ENCODE peak calls at places on chromosome 17, in six cellular contexts. M is cardiac septum, B is stomach, S is MM.1S, K is GM04504, A is Daoy. Z is an unnamed sample.

GRCh38 chr17:51120357-51120738 is 320 bp downstream of the SPAG9 start:
- DNase-seq in M (no peak), B (peak), S (peak), K (peak), A (peak), Z (peak)

GRCh38 chr17:55265434-55266021 is 768 bp downstream of the HLF start:
- DNase-seq in M (no peak), B (no peak), S (no peak), K (no peak), A (no peak), Z (no peak)

GRCh38 chr17:69500911-69501429 is 86.5 kb downstream of the MAP2K6 start:
- DNase-seq in M (no peak), B (no peak), S (no peak), K (no peak), A (no peak), Z (no peak)

GRCh38 chr17:385195-385835 is 32.7 kb upstream of the RPH3AL start:
- DNase-seq in M (peak), B (peak), S (no peak), K (no peak), A (peak), Z (peak)

GRCh38 chr17:81086789-81087551 is 52.0 kb downstream of the BAIAP2 start:
- DNase-seq in M (no peak), B (peak), S (no peak), K (no peak), A (no peak), Z (no peak)

GRCh38 chr17:17778308-17779014 is 58.3 kb downstream of the SREBF1 start:
- DNase-seq in M (peak), B (peak), S (no peak), K (no peak), A (no peak), Z (no peak)

GRCh38 chr17:31510273-31511175 is 119.0 kb downstream of the RAB11FIP4 start:
- DNase-seq in M (peak), B (no peak), S (no peak), K (no peak), A (no peak), Z (no peak)

GRCh38 chr17:67015001-67015400 is 29.4 kb upstream of the CACNG1 start:
- DNase-seq in M (no peak), B (no peak), S (no peak), K (no peak), A (no peak), Z (no peak)

GRCh38 chr17:59436900-59437299 is 105.4 kb downstream of the YPEL2 start:
- DNase-seq in M (no peak), B (no peak), S (no peak), K (no peak), A (no peak), Z (no peak)

GRCh38 chr17:62179525-62180161 is 114.6 kb upstream of the MED13 start:
- DNase-seq in M (no peak), B (no peak), S (no peak), K (peak), A (peak), Z (peak)

GRCh38 chr17:79192503-79193500 is 118.2 kb downstream of the ENGASE start:
- DNase-seq in M (no peak), B (no peak), S (peak), K (no peak), A (peak), Z (peak)

GRCh38 chr17:72978593-72979218 is 113.8 kb downstream of the SLC39A11 start:
- DNase-seq in M (no peak), B (no peak), S (no peak), K (no peak), A (no peak), Z (peak)

GRCh38 chr17:80943346-80944145 is 48.1 kb upstream of the CHMP6 start:
- DNase-seq in M (no peak), B (no peak), S (no peak), K (no peak), A (no peak), Z (no peak)

GRCh38 chr17:9239260-9239820 is 218.0 kb downstream of the NTN1 start:
- DNase-seq in M (no peak), B (peak), S (no peak), K (no peak), A (no peak), Z (no peak)

GRCh38 chr17:2233441-2233947 is 70.1 kb downstream of the SMG6 start:
- DNase-seq in M (no peak), B (no peak), S (no peak), K (peak), A (peak), Z (peak)

GRCh38 chr17:20267459-20267842 is 199.9 kb downstream of the LGALS9B start:
- DNase-seq in M (no peak), B (no peak), S (peak), K (no peak), A (no peak), Z (peak)

GRCh38 chr17:66975614-66976378 is 11.3 kb downstream of the CACNG4 start:
- DNase-seq in M (no peak), B (peak), S (no peak), K (no peak), A (peak), Z (no peak)

GRCh38 chr17:80899402-80900268 is 92.0 kb upstream of the CHMP6 start:
- DNase-seq in M (no peak), B (peak), S (no peak), K (no peak), A (peak), Z (peak)